ENCODE peak calls at places on chromosomes 1 and 21, in ten cellular contexts. P, Y, Q, G, C, W, V, Z, D and I are unnamed samples.

GRCh38 chr21:46662367-46662654 is 26.8 kb downstream of the PRMT2 start:
- DNase-seq in W (no peak), Q (no peak), P (no peak), Y (no peak), Z (no peak), V (no peak), C (no peak), G (no peak), D (no peak), I (no peak)

GRCh38 chr1:55635856-55636255 is 420.7 kb upstream of the USP24 start:
- DNase-seq in P (no peak), C (no peak), W (no peak), Y (no peak), V (peak), Q (no peak), G (no peak), D (no peak), Z (no peak), I (no peak)

GRCh38 chr1:160777486-160778089 is 18.4 kb upstream of the LY9 start:
- DNase-seq in P (no peak), G (peak), W (peak), C (peak), Y (peak), D (peak), V (peak), Z (peak), Q (no peak), I (no peak)

GRCh38 chr1:215133532-215133931 is 51.0 kb downstream of the KCNK2 start:
- DNase-seq in C (no peak), D (no peak), Q (no peak), V (no peak), P (no peak), G (no peak), Y (no peak), Z (no peak), W (no peak), I (no peak)

GRCh38 chr1:116478621-116479020 is 92.2 kb downstream of the CD58 start:
- DNase-seq in G (no peak), D (no peak), Y (no peak), W (no peak), P (no peak), Q (no peak), Z (no peak), V (no peak), C (no peak), I (no peak)

GRCh38 chr21:29145354-29145782 is 14.9 kb downstream of the MAP3K7CL start:
- DNase-seq in C (no peak), G (no peak), Z (no peak), Y (peak), P (no peak), V (peak), W (no peak), Q (peak), D (no peak), I (peak)

GRCh38 chr21:41727784-41728763 is 38.8 kb downstream of the RIPK4 start:
- DNase-seq in V (no peak), Z (no peak), G (no peak), Y (no peak), W (no peak), D (no peak), Q (no peak), C (no peak), P (no peak), I (no peak)

GRCh38 chr21:30900881-30901280 is 19.5 kb upstream of the KRTAP11-1 start:
- DNase-seq in C (no peak), V (no peak), W (no peak), D (no peak), Y (no peak), Z (no peak), G (no peak), Q (no peak), P (no peak), I (no peak)

GRCh38 chr1:9746651-9747050 is 77.1 kb downstream of the CLSTN1 start:
- DNase-seq in C (no peak), V (no peak), W (no peak), D (no peak), Z (no peak), Y (no peak), G (no peak), Q (no peak), P (no peak), I (no peak)

GRCh38 chr1:39509360-39510009 is 18.0 kb downstream of the BMP8A start:
- DNase-seq in P (no peak), C (no peak), Z (no peak), W (no peak), V (peak), D (peak), Y (no peak), Q (no peak), G (no peak), I (no peak)

GRCh38 chr1:77347646-77348045 is 65.8 kb downstream of the AK5 start:
- DNase-seq in W (no peak), Y (peak), G (no peak), D (no peak), P (no peak), V (peak), Z (peak), C (no peak), Q (peak), I (no peak)

GRCh38 chr1:234925440-234926251 is 203.0 kb downstream of the TOMM20 start:
- DNase-seq in P (no peak), G (no peak), C (peak), Z (peak), V (peak), Y (peak), W (no peak), D (peak), Q (peak), I (peak)

GRCh38 chr1:165117482-165117881 is 239.0 kb downstream of the LMX1A start:
- DNase-seq in C (no peak), Q (no peak), Y (peak), W (peak), Z (no peak), G (peak), P (no peak), D (no peak), V (no peak), I (no peak)

GRCh38 chr1:235160395-235160964 is 570 bp downstream of the RBM34 start:
- DNase-seq in W (no peak), Q (peak), C (no peak), P (no peak), G (no peak), D (peak), Z (peak), Y (no peak), V (peak), I (peak)

GRCh38 chr1:174967845-174968705 is 31.7 kb upstream of the CACYBP start:
- DNase-seq in W (no peak), Y (peak), Q (no peak), Z (no peak), D (no peak), V (no peak), G (no peak), P (no peak), C (no peak), I (no peak)

DNA sequence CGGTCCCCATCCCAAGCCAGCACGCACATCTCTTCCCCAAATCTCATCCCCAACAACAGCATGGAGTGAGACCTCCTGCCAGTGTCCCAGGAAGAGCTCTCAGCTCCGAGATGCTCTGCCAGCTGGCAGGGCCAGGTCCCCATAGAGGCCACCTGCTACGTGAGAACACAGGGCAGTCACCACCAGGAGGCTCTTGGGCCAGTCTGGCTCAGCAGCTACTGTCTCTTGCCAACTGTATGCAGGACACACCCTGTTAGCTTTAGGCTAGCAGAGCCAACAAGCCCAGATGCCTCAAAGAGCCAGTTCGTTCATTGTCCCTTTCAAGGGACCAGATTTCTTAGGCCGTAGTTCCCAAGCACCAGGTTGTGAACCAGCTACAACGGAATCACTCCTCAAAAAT is 36.9 kb downstream of the FBXO2 start:
- DNase-seq in V (no peak), G (no peak), Q (no peak), C (peak), Y (no peak), W (no peak), Z (no peak), D (no peak), P (no peak), I (no peak)
- TF ChIP-seq CTCF in V (no peak), G (no peak), Q (no peak), C (no peak), Y (no peak), W (no peak), Z (peak), D (no peak), P (no peak), I (no peak)

GRCh38 chr1:92705456-92705855 is 79.5 kb downstream of the EVI5 start:
- DNase-seq in Z (no peak), P (no peak), D (no peak), Y (no peak), Q (no peak), G (no peak), W (no peak), C (no peak), V (no peak), I (no peak)

GRCh38 chr1:92708368-92708950 is 76.4 kb downstream of the EVI5 start:
- DNase-seq in V (no peak), Q (no peak), D (no peak), Y (no peak), Z (no peak), P (no peak), C (no peak), W (no peak), G (no peak), I (no peak)

GRCh38 chr1:92707292-92707691 is 77.6 kb downstream of the EVI5 start:
- DNase-seq in V (no peak), Y (no peak), P (no peak), W (no peak), C (no peak), D (no peak), Z (no peak), Q (no peak), G (no peak), I (no peak)

GRCh38 chr1:92709738-92710137 is 75.2 kb downstream of the EVI5 start:
- DNase-seq in Q (peak), G (no peak), D (no peak), Z (no peak), P (no peak), W (no peak), Y (peak), V (peak), C (peak), I (no peak)

GRCh38 chr1:92707709-92708108 is 77.2 kb downstream of the EVI5 start:
- DNase-seq in D (no peak), G (no peak), V (no peak), W (no peak), Q (no peak), Z (no peak), P (no peak), C (no peak), Y (no peak), I (no peak)
- TF ChIP-seq CTCF in D (no peak), G (no peak), V (no peak), W (no peak), Q (no peak), Z (no peak), P (no peak), C (no peak), Y (no peak), I (no peak)

GRCh38 chr1:92409946-92410345 is 76.8 kb downstream of the GFI1 start:
- DNase-seq in Q (no peak), G (no peak), V (no peak), D (no peak), Z (no peak), C (no peak), W (no peak), Y (no peak), P (no peak), I (no peak)

GRCh38 chr1:92410706-92411105 is 76.0 kb downstream of the GFI1 start:
- DNase-seq in Y (no peak), Z (no peak), W (no peak), V (no peak), Q (no peak), C (no peak), P (no peak), G (no peak), D (no peak), I (no peak)

GRCh38 chr1:92404661-92405060 is 82.1 kb downstream of the GFI1 start:
- DNase-seq in W (no peak), V (peak), Z (no peak), G (no peak), Q (no peak), D (no peak), C (no peak), P (no peak), Y (no peak), I (no peak)

GRCh38 chr1:92411511-92411910 is 75.2 kb downstream of the GFI1 start:
- DNase-seq in C (no peak), Y (peak), Z (no peak), W (no peak), G (no peak), V (peak), P (no peak), D (no peak), Q (peak), I (peak)

GRCh38 chr1:92408825-92409224 is 77.9 kb downstream of the GFI1 start:
- DNase-seq in P (no peak), V (peak), D (no peak), Q (peak), Z (no peak), C (no peak), G (no peak), W (no peak), Y (no peak), I (no peak)
- TF ChIP-seq CTCF in P (no peak), V (no peak), D (no peak), Q (no peak), Z (no peak), C (no peak), G (no peak), W (no peak), Y (no peak), I (no peak)

DNA sequence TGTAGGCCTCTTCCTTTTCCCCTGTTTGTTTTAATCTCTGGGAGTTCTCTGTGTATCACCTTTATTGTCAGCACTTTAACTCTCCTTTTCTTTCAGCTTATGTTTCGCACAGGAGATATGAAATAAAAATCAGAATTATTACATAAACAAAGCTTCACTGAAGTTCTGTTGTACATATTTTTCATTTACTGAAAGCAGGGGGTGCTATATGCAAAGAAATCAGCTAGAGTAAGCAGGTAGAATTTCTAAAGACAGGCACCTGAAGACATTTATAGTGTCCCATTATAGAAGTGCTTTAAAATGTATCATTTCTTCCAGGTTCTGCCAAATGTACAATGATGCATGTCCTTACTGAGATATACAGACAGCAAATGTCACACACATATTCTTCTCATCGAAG is 585.0 kb downstream of the PLA2G4A start:
- DNase-seq in C (no peak), G (no peak), P (no peak), V (no peak), Q (no peak), W (no peak), Y (no peak), Z (peak), D (no peak), I (no peak)
- TF ChIP-seq CTCF in C (peak), G (peak), P (no peak), V (no peak), Q (no peak), W (peak), Y (peak), Z (peak), D (no peak), I (no peak)

GRCh38 chr1:195608883-195609282 is 999.4 kb downstream of the KCNT2 start:
- DNase-seq in W (no peak), C (no peak), Y (no peak), P (no peak), Z (no peak), G (no peak), V (no peak), D (no peak), Q (no peak), I (no peak)
- TF ChIP-seq CTCF in W (no peak), C (no peak), Y (no peak), P (no peak), Z (peak), G (peak), V (peak), D (no peak), Q (peak), I (no peak)

GRCh38 chr1:151273924-151274466 is 8.1 kb upstream of the ZNF687 start:
- DNase-seq in Z (no peak), Q (no peak), W (no peak), G (no peak), Y (no peak), D (no peak), V (no peak), P (no peak), C (no peak), I (no peak)
- TF ChIP-seq CTCF in Z (no peak), Q (no peak), W (no peak), G (no peak), Y (no peak), D (no peak), V (no peak), P (no peak), C (no peak), I (no peak)

GRCh38 chr1:95435611-95436010 is 201.6 kb downstream of the RWDD3 start:
- DNase-seq in V (no peak), Q (no peak), C (no peak), G (no peak), W (no peak), Y (no peak), P (no peak), Z (no peak), D (no peak), I (no peak)

GRCh38 chr1:95437011-95437410 is 203.0 kb downstream of the RWDD3 start:
- DNase-seq in Q (no peak), W (no peak), Y (no peak), V (no peak), P (no peak), Z (no peak), D (no peak), G (no peak), C (no peak), I (no peak)

GRCh38 chr1:95440511-95440910 is 206.5 kb downstream of the RWDD3 start:
- DNase-seq in G (no peak), Z (no peak), W (no peak), V (no peak), D (no peak), P (no peak), Y (no peak), C (no peak), Q (no peak), I (no peak)

GRCh38 chr1:95438213-95438948 is 204.4 kb downstream of the RWDD3 start:
- DNase-seq in W (no peak), Q (no peak), G (no peak), D (no peak), P (no peak), Y (no peak), V (no peak), Z (no peak), C (no peak), I (no peak)
- TF ChIP-seq CTCF in W (no peak), Q (no peak), G (no peak), D (no peak), P (no peak), Y (no peak), V (no peak), Z (no peak), C (no peak), I (no peak)

DNA sequence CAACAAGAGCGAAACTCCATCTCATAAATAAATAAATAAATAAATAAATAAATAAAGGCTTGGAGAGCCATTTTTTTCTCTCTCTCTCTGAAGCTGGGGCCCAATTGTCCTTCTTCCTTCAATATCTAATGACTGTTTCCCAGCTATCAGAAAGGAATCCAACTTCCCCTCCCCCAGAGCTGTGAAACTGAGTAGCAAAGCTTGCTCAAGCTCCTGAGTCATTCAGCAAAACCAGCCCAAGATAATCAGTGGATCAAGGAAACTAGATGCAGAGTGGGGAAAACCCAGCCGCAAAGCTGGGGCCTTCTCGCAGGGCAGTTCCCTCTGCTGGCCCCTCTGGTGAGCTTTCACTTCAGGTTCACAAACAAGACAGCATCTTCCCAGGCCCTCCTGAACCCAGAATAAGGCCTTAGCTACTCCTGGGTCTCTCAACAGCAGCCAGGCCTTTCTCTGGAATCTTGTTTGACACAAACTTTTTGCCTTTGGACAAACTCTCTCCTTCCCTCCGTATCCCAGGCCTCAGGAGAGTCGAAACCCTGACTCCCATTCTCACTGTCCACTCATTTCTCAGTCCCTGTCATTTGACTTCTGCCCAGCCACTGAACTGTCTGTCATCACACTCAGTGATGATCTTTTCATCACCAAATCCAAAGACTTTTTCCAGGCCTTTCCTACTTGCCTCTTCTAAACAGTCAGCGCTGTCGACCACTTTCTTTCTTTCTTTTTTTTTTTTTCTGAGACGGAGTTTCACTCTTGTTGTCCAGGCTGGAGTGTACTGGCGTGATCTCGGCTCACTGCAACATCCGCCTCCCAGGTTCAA is 18.0 kb upstream of the PTP4A2 start:
- DNase-seq in P (peak), W (peak), Z (peak), V (peak), G (no peak), Y (peak), D (peak), Q (peak), C (peak), I (peak)
- TF ChIP-seq CTCF in P (peak), W (no peak), Z (no peak), V (peak), G (no peak), Y (peak), D (peak), Q (peak), C (no peak), I (peak)

GRCh38 chr1:231667883-231668506 is 41.4 kb downstream of the DISC1 start:
- DNase-seq in D (no peak), C (no peak), W (no peak), Q (no peak), P (no peak), G (no peak), V (no peak), Z (no peak), Y (no peak), I (no peak)
- TF ChIP-seq CTCF in D (no peak), C (no peak), W (no peak), Q (no peak), P (no peak), G (no peak), V (no peak), Z (no peak), Y (no peak), I (no peak)

GRCh38 chr1:33342041-33342723 is 21.3 kb upstream of the A3GALT2 start:
- DNase-seq in P (peak), Z (no peak), Y (peak), V (peak), D (peak), W (no peak), Q (peak), G (no peak), C (peak), I (peak)
- TF ChIP-seq CTCF in P (no peak), Z (no peak), Y (no peak), V (no peak), D (no peak), W (no peak), Q (no peak), G (no peak), C (no peak), I (no peak)